ENCODE peak calls at places on chromosomes 12 and 14, in nine cellular contexts. W, Q, Y, T, R, J, U, V and G are unnamed samples.

GRCh38 chr12:46933947-46934346 is 108.2 kb upstream of the SLC38A4 start:
- DNase-seq in T (no peak), R (no peak), J (peak), W (no peak), U (no peak), V (no peak), Q (no peak), Y (no peak), G (no peak)

GRCh38 chr12:210277-211141 is 3.4 kb downstream of the SLC6A12 start:
- DNase-seq in U (no peak), J (peak), R (no peak), T (no peak), V (no peak), W (no peak), Y (no peak), Q (no peak), G (no peak)

GRCh38 chr12:132282950-132283771 is 46.2 kb downstream of the GALNT9 start:
- DNase-seq in T (no peak), U (no peak), R (no peak), Y (no peak), Q (no peak), J (no peak), W (no peak), V (no peak), G (no peak)

GRCh38 chr12:2845280-2845679 is 10.4 kb upstream of the NRIP2 start:
- DNase-seq in W (peak), Q (peak), V (no peak), J (no peak), T (no peak), R (no peak), U (peak), Y (no peak), G (no peak)

GRCh38 chr12:42801271-42801670 is 211.7 kb upstream of the PRICKLE1 start:
- DNase-seq in Y (no peak), J (no peak), W (no peak), Q (no peak), U (no peak), R (no peak), V (no peak), T (no peak), G (no peak)

GRCh38 chr12:32365473-32366064 is 33.8 kb upstream of the FGD4 start:
- DNase-seq in Y (no peak), Q (no peak), T (peak), R (peak), U (peak), V (no peak), J (peak), W (peak), G (peak)

GRCh38 chr12:58097741-58098140 is 156.4 kb downstream of the ATP23 start:
- DNase-seq in J (no peak), W (no peak), R (no peak), T (no peak), U (no peak), Q (no peak), V (no peak), Y (no peak), G (no peak)

GRCh38 chr12:806116-806805 is 53.9 kb downstream of the WNK1 start:
- DNase-seq in W (no peak), Q (no peak), R (no peak), J (peak), U (no peak), T (no peak), Y (no peak), V (no peak), G (no peak)

GRCh38 chr14:56487090-56487667 is 92.4 kb upstream of the TMEM260 start:
- DNase-seq in J (no peak), W (no peak), R (no peak), Y (no peak), V (no peak), Q (no peak), T (peak), U (no peak), G (no peak)

GRCh38 chr12:82627799-82628198 is 58.9 kb upstream of the TMTC2 start:
- DNase-seq in J (peak), R (no peak), Q (no peak), U (no peak), Y (no peak), W (no peak), T (peak), V (no peak), G (no peak)

DNA sequence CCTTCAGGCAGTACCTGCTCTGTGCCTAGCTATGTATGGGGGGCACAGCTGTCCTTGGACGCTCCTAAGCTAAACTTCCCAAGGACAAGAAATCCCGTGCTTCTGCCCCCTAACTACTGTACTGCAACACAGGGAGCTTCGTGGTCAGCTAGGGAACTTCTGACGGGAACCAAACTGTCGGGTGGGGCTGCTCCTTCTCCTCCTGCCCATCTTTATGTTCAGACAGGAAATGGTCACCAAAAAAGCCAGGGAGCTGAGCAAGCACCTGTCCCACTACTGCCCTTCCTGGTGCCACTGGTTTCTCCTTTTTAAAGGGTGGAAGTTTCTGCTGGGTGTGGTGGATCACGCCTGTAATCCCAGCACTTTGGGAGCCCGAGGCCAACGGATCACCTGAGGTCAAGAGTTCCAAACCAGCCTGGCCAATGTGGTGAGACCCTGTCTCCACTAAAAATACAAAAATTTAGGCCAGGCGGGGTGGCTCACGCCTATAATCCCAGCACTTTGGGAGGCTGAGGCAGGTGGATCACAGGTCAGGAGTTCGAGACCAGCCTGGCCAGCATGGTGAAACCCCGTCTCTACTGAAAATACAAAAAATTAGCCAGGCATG is 26.6 kb downstream of the PXN start:
- DNase-seq in J (no peak), T (no peak), U (no peak), Q (no peak), V (no peak), W (no peak), R (no peak), Y (no peak), G (no peak)
- H3K27ac ChIP-seq in J (no peak), T (peak), U (peak), Q (no peak), V (no peak), W (peak), R (peak), Y (peak), G (no peak)

GRCh38 chr14:96216627-96217026 is 12.0 kb downstream of the BDKRB2 start:
- DNase-seq in T (no peak), U (no peak), Q (no peak), R (no peak), W (no peak), V (no peak), J (no peak), Y (no peak), G (no peak)
- TF ChIP-seq POLR2A in T (no peak), U (no peak), Q (no peak), R (no peak), W (no peak), V (no peak), J (no peak), Y (no peak), G (no peak)

GRCh38 chr14:87149583-87150354 is 843.2 kb downstream of the GALC start:
- DNase-seq in W (no peak), R (no peak), U (no peak), Q (no peak), J (no peak), V (no peak), T (no peak), Y (no peak), G (no peak)
- H3K27ac ChIP-seq in W (no peak), R (no peak), U (no peak), Q (no peak), J (no peak), V (no peak), T (no peak), Y (no peak), G (no peak)

GRCh38 chr14:69398053-69398817 is at the start of the genes ERH and SLC39A9:
- DNase-seq in V (peak), Q (peak), T (peak), U (peak), R (peak), W (peak), J (peak), Y (peak), G (peak)
- TF ChIP-seq POLR2A in V (peak), Q (peak), T (peak), U (peak), R (no peak), W (peak), J (peak), Y (peak), G (no peak)

DNA sequence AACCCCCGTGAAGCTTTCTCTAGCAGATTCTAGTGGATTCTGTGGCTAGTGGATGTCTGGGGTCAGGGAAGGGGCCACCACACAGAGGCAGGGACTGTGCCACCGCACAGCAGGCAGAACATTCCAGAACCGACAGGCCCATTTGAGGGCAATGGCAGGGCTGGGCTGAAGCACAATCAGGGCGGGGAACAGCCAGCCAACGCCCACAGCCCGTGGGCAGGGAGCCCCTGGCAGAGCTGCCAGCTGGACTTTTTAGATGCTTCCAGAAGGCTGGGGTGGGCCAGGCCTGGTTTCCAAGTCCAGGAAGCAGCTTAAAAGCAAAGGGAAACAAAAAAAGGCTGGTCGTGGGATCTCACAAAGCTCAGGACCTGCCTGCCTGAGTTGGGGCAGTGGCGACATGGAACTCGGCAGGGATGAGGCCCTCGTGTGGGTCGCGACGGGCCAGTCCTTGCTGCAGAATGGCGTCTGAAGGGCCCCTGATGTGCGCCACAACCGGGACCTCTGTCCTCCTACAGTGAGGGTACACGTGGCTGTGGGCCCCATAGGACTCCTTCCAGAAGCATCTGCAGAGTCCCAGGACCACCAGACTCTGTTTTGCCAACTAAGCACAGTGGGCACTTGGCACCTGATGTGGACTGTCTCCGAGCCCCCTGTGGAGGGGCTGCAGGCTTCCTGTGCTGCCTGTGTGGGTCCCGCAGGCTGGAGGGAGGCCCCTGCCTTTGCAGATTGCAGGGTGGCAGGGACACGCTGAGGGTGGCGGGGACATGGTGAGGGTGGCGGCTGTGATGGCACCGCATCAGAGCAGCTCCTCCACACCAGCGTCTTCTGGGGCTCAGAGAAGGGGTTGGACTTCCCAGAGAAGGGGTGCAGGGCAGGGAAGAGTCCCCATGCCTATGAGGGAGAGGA is 7.8 kb downstream of the ZFYVE21 start:
- DNase-seq in T (no peak), Y (no peak), J (no peak), Q (no peak), V (no peak), R (no peak), U (no peak), W (no peak), G (peak)
- H3K27ac ChIP-seq in T (no peak), Y (peak), J (no peak), Q (peak), V (no peak), R (peak), U (peak), W (no peak), G (peak)

GRCh38 chr14:100839573-100840175 is 13.8 kb downstream of the MEG3 start:
- DNase-seq in U (no peak), Y (no peak), V (peak), R (no peak), T (no peak), Q (peak), J (no peak), W (no peak), G (no peak)

GRCh38 chr14:100836053-100836805 is 10.3 kb downstream of the MEG3 start:
- DNase-seq in T (no peak), R (no peak), Q (no peak), U (no peak), W (no peak), Y (no peak), V (no peak), J (no peak), G (no peak)

GRCh38 chr14:100838493-100839440 is 12.8 kb downstream of the MEG3 start:
- DNase-seq in J (no peak), W (no peak), R (no peak), Q (no peak), V (peak), U (no peak), Y (no peak), T (no peak), G (no peak)

GRCh38 chr14:100836961-100837811 is 11.3 kb downstream of the MEG3 start:
- DNase-seq in W (no peak), Q (peak), T (no peak), V (no peak), J (no peak), U (no peak), Y (no peak), R (no peak), G (no peak)

DNA sequence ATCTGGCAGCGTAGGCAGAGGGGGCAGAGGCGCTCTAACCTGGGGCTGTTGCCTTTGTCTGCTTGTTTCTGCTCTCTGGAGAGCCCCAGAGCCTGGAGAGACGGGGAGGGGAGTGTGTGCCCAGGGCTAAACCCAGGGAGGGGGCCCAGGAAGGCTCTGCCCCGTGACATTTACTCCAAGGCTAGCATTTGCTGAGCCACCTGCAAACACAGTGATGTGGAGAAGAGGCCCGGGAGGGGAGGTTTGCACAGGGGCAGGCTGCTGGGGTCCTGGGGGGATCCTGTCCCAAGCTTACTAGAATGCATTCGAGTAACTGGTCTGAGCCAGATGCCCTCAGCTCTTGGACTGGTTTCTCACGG is 11.9 kb downstream of the MEG3 start:
- DNase-seq in R (no peak), Y (no peak), W (no peak), V (no peak), J (no peak), T (no peak), Q (no peak), U (no peak), G (no peak)
- TF ChIP-seq POLR2A in R (no peak), Y (no peak), W (no peak), V (no peak), J (no peak), T (no peak), Q (no peak), U (no peak), G (no peak)